ENCODE peak calls at places on chromosomes 11 and 22, in seven cellular contexts. One of them, this sample, is unnamed.

GRCh38 chr11:8731647-8732188 is 49.1 kb downstream of the RPL27A start:
- DNase-seq in cardiac muscle cell: no peak
- DNase-seq in upper lobe of right lung: no peak
- DNase-seq in body of pancreas: no peak
- DNase-seq in IMR-90: no peak
- DNase-seq in heart left ventricle: no peak
- DNase-seq in esophagus squamous epithelium: no peak
- DNase-seq in this sample: no peak

GRCh38 chr22:42257386-42257785 is 13.1 kb downstream of the TCF20 start:
- DNase-seq in IMR-90: peak; percentile 18
- DNase-seq in heart left ventricle: no peak
- DNase-seq in upper lobe of right lung: no peak
- DNase-seq in body of pancreas: no peak
- DNase-seq in esophagus squamous epithelium: no peak
- DNase-seq in cardiac muscle cell: no peak
- DNase-seq in this sample: no peak

GRCh38 chr22:30195245-30196140 is 51.1 kb downstream of the LIF start:
- DNase-seq in heart left ventricle: no peak
- DNase-seq in upper lobe of right lung: no peak
- DNase-seq in IMR-90: peak; percentile 64
- DNase-seq in body of pancreas: no peak
- DNase-seq in cardiac muscle cell: peak; percentile 21
- DNase-seq in esophagus squamous epithelium: no peak
- DNase-seq in this sample: no peak

GRCh38 chr11:132685174-132685611 is 847.1 kb downstream of the OPCML start:
- DNase-seq in esophagus squamous epithelium: no peak
- DNase-seq in body of pancreas: no peak
- DNase-seq in upper lobe of right lung: no peak
- DNase-seq in IMR-90: peak; percentile 62
- DNase-seq in heart left ventricle: peak; percentile 11
- DNase-seq in cardiac muscle cell: peak; percentile 64
- DNase-seq in this sample: no peak

GRCh38 chr22:49966716-49967332 is 6.3 kb downstream of the PIM3 start:
- DNase-seq in heart left ventricle: peak; percentile 30
- DNase-seq in IMR-90: no peak
- DNase-seq in body of pancreas: peak; percentile 76
- DNase-seq in upper lobe of right lung: peak; percentile 90
- DNase-seq in esophagus squamous epithelium: no peak
- DNase-seq in cardiac muscle cell: peak; percentile 76
- DNase-seq in this sample: peak; percentile 34

GRCh38 chr11:134543144-134544044 is 131.4 kb upstream of the B3GAT1 start:
- DNase-seq in esophagus squamous epithelium: no peak
- DNase-seq in cardiac muscle cell: no peak
- DNase-seq in body of pancreas: no peak
- DNase-seq in upper lobe of right lung: no peak
- DNase-seq in heart left ventricle: no peak
- DNase-seq in IMR-90: no peak
- DNase-seq in this sample: no peak

GRCh38 chr11:26244207-26244606 is 87.7 kb upstream of the ANO3 start:
- DNase-seq in esophagus squamous epithelium: no peak
- DNase-seq in body of pancreas: no peak
- DNase-seq in IMR-90: peak; percentile 32
- DNase-seq in heart left ventricle: no peak
- DNase-seq in cardiac muscle cell: peak; percentile 47
- DNase-seq in upper lobe of right lung: no peak
- DNase-seq in this sample: no peak

GRCh38 chr11:27401760-27402316 is 38.8 kb upstream of the CCDC34 start:
- DNase-seq in cardiac muscle cell: no peak
- DNase-seq in IMR-90: no peak
- DNase-seq in heart left ventricle: no peak
- DNase-seq in upper lobe of right lung: no peak
- DNase-seq in body of pancreas: no peak
- DNase-seq in esophagus squamous epithelium: no peak
- DNase-seq in this sample: no peak

GRCh38 chr11:101862410-101863233 is 52.2 kb upstream of the CEP126 start:
- DNase-seq in cardiac muscle cell: peak; percentile 83
- DNase-seq in esophagus squamous epithelium: no peak
- DNase-seq in upper lobe of right lung: no peak
- DNase-seq in body of pancreas: peak; percentile 15
- DNase-seq in IMR-90: peak; percentile 79
- DNase-seq in heart left ventricle: no peak
- DNase-seq in this sample: no peak

GRCh38 chr22:43878079-43878795 is 13.6 kb downstream of the PNPLA5 start:
- DNase-seq in upper lobe of right lung: peak; percentile 30
- DNase-seq in body of pancreas: no peak
- DNase-seq in IMR-90: peak; percentile 21
- DNase-seq in heart left ventricle: no peak
- DNase-seq in esophagus squamous epithelium: no peak
- DNase-seq in cardiac muscle cell: peak; percentile 80
- DNase-seq in this sample: no peak

GRCh38 chr11:6505577-6506240 is 8.6 kb downstream of the DNHD1 start:
- DNase-seq in heart left ventricle: no peak
- DNase-seq in esophagus squamous epithelium: no peak
- DNase-seq in cardiac muscle cell: peak; percentile 76
- DNase-seq in upper lobe of right lung: no peak
- DNase-seq in IMR-90: peak; percentile 75
- DNase-seq in body of pancreas: peak; percentile 38
- DNase-seq in this sample: no peak

GRCh38 chr11:102630598-102631448 is 5.7 kb upstream of the MMP20 start:
- DNase-seq in esophagus squamous epithelium: no peak
- DNase-seq in heart left ventricle: no peak
- DNase-seq in upper lobe of right lung: no peak
- DNase-seq in IMR-90: no peak
- DNase-seq in cardiac muscle cell: no peak
- DNase-seq in body of pancreas: no peak
- DNase-seq in this sample: no peak

GRCh38 chr22:40747361-40747760 is 68.1 kb downstream of the MCHR1 start:
- DNase-seq in IMR-90: no peak
- DNase-seq in heart left ventricle: no peak
- DNase-seq in upper lobe of right lung: no peak
- DNase-seq in esophagus squamous epithelium: no peak
- DNase-seq in cardiac muscle cell: no peak
- DNase-seq in body of pancreas: no peak
- DNase-seq in this sample: no peak

GRCh38 chr22:45648320-45649070 is 23.1 kb upstream of the ATXN10 start:
- DNase-seq in upper lobe of right lung: peak; percentile 57
- DNase-seq in heart left ventricle: no peak
- DNase-seq in body of pancreas: no peak
- DNase-seq in IMR-90: no peak
- DNase-seq in esophagus squamous epithelium: no peak
- DNase-seq in cardiac muscle cell: no peak
- DNase-seq in this sample: no peak

GRCh38 chr11:130215531-130216220 is 56.1 kb downstream of the ST14 start:
- DNase-seq in esophagus squamous epithelium: no peak
- DNase-seq in upper lobe of right lung: peak; percentile 61
- DNase-seq in IMR-90: no peak
- DNase-seq in cardiac muscle cell: no peak
- DNase-seq in heart left ventricle: no peak
- DNase-seq in body of pancreas: no peak
- DNase-seq in this sample: no peak

GRCh38 chr11:18749681-18750319 is 23.8 kb upstream of the IGSF22 start:
- DNase-seq in heart left ventricle: no peak
- DNase-seq in body of pancreas: no peak
- DNase-seq in cardiac muscle cell: peak; percentile 70
- DNase-seq in esophagus squamous epithelium: no peak
- DNase-seq in IMR-90: peak; percentile 75
- DNase-seq in upper lobe of right lung: no peak
- DNase-seq in this sample: no peak

GRCh38 chr11:120431633-120432032 is 79.9 kb upstream of the GRIK4 start:
- DNase-seq in cardiac muscle cell: peak; percentile 60
- DNase-seq in body of pancreas: no peak
- DNase-seq in upper lobe of right lung: no peak
- DNase-seq in heart left ventricle: no peak
- DNase-seq in IMR-90: peak; percentile 72
- DNase-seq in esophagus squamous epithelium: no peak
- DNase-seq in this sample: no peak

GRCh38 chr22:37186997-37187522 is 987 bp downstream of the C1QTNF6 start:
- DNase-seq in cardiac muscle cell: no peak
- DNase-seq in esophagus squamous epithelium: no peak
- DNase-seq in IMR-90: peak; percentile 9
- DNase-seq in body of pancreas: no peak
- DNase-seq in heart left ventricle: no peak
- DNase-seq in upper lobe of right lung: no peak
- DNase-seq in this sample: peak; percentile 14

GRCh38 chr22:39622881-39623367 is 52.4 kb downstream of the CACNA1I start:
- DNase-seq in upper lobe of right lung: peak; percentile 81
- DNase-seq in esophagus squamous epithelium: no peak
- DNase-seq in IMR-90: peak; percentile 9
- DNase-seq in cardiac muscle cell: peak; percentile 58
- DNase-seq in body of pancreas: peak; percentile 51
- DNase-seq in heart left ventricle: peak; percentile 33
- DNase-seq in this sample: peak; percentile 52
- H3K27me3 ChIP-seq in upper lobe of right lung: peaks cover 57% of the 10 kb centered on the region
- H3K27me3 ChIP-seq in esophagus squamous epithelium: no peaks in the 10 kb centered on the region
- H3K27me3 ChIP-seq in IMR-90: peaks cover 37% of the 10 kb centered on the region
- H3K27me3 ChIP-seq in cardiac muscle cell: no peaks in the 10 kb centered on the region
- H3K27me3 ChIP-seq in body of pancreas: no peaks in the 10 kb centered on the region
- H3K27me3 ChIP-seq in heart left ventricle: peaks cover 41% of the 10 kb centered on the region
- H3K27me3 ChIP-seq in this sample: peaks cover 97% of the 10 kb centered on the region

GRCh38 chr11:66604161-66604560 is 11.2 kb downstream of the CCS start:
- DNase-seq in IMR-90: no peak
- DNase-seq in esophagus squamous epithelium: no peak
- DNase-seq in upper lobe of right lung: no peak
- DNase-seq in body of pancreas: no peak
- DNase-seq in heart left ventricle: no peak
- DNase-seq in cardiac muscle cell: no peak
- DNase-seq in this sample: no peak

GRCh38 chr11:66614073-66614472 is 2.4 kb upstream of the RBM14 start:
- DNase-seq in body of pancreas: no peak
- DNase-seq in upper lobe of right lung: no peak
- DNase-seq in IMR-90: no peak
- DNase-seq in esophagus squamous epithelium: no peak
- DNase-seq in cardiac muscle cell: peak; percentile 58
- DNase-seq in heart left ventricle: no peak
- DNase-seq in this sample: no peak

GRCh38 chr11:66607126-66607834 is 9.2 kb upstream of the RBM14 start:
- DNase-seq in heart left ventricle: peak; percentile 58
- DNase-seq in IMR-90: peak; percentile 48
- DNase-seq in upper lobe of right lung: no peak
- DNase-seq in cardiac muscle cell: peak; percentile 92
- DNase-seq in body of pancreas: peak; percentile 85
- DNase-seq in esophagus squamous epithelium: no peak
- DNase-seq in this sample: peak; percentile 51

GRCh38 chr11:66612458-66612857 is 4.0 kb upstream of the RBM14 start:
- DNase-seq in upper lobe of right lung: no peak
- DNase-seq in IMR-90: no peak
- DNase-seq in heart left ventricle: no peak
- DNase-seq in body of pancreas: no peak
- DNase-seq in esophagus squamous epithelium: no peak
- DNase-seq in cardiac muscle cell: no peak
- DNase-seq in this sample: no peak

DNA sequence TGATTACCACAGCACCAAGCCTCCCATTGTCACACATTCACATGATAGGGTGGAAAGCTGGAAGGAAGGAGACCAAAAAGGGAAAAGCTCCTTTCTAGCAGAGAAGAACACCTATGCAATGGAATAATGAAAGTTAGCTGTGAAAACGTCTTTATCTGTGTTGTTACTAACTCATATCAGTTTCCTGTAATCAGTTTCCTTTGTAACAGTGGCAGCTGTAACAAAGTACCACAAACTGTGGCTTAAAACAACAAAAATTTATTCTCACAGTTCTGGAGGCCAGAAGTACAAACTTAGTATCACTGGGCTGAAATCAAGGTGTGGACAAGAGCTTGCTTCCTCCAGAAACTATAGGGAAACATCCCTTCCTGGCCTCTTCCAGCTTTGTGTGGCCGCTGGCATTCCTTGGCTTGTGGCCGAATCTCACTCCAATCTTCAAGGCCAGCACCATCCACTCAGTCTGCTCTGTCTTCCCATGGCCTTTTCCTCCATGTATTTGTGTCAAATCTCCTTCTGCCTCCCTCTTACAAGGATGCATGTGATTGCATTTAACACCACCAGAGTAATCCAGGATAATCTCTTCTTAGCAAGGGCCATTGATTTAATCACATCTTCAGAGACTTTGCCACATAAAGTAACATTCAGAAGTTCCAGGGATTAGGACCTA is 6.3 kb upstream of the RBM14 start:
- DNase-seq in esophagus squamous epithelium: no peak
- DNase-seq in cardiac muscle cell: no peak
- DNase-seq in upper lobe of right lung: no peak
- DNase-seq in heart left ventricle: no peak
- DNase-seq in body of pancreas: no peak
- DNase-seq in IMR-90: no peak
- DNase-seq in this sample: no peak
- TF ChIP-seq CTCF in esophagus squamous epithelium: no peak
- TF ChIP-seq CTCF in cardiac muscle cell: no peak
- TF ChIP-seq CTCF in upper lobe of right lung: no peak
- TF ChIP-seq CTCF in heart left ventricle: no peak
- TF ChIP-seq CTCF in body of pancreas: no peak
- TF ChIP-seq CTCF in IMR-90: no peak
- TF ChIP-seq CTCF in this sample: no peak

GRCh38 chr11:12223771-12224536 is 113.6 kb downstream of the MICAL2 start:
- DNase-seq in cardiac muscle cell: no peak
- DNase-seq in body of pancreas: no peak
- DNase-seq in IMR-90: peak; percentile 27
- DNase-seq in esophagus squamous epithelium: no peak
- DNase-seq in heart left ventricle: no peak
- DNase-seq in upper lobe of right lung: no peak
- DNase-seq in this sample: no peak

GRCh38 chr11:12226093-12226492 is 115.7 kb downstream of the MICAL2 start:
- DNase-seq in IMR-90: no peak
- DNase-seq in esophagus squamous epithelium: no peak
- DNase-seq in body of pancreas: no peak
- DNase-seq in cardiac muscle cell: no peak
- DNase-seq in upper lobe of right lung: no peak
- DNase-seq in heart left ventricle: no peak
- DNase-seq in this sample: no peak

GRCh38 chr11:12225046-12225739 is 114.8 kb downstream of the MICAL2 start:
- DNase-seq in body of pancreas: no peak
- DNase-seq in esophagus squamous epithelium: no peak
- DNase-seq in IMR-90: no peak
- DNase-seq in upper lobe of right lung: no peak
- DNase-seq in heart left ventricle: no peak
- DNase-seq in cardiac muscle cell: no peak
- DNase-seq in this sample: no peak

GRCh38 chr11:12222099-12222751 is 111.8 kb downstream of the MICAL2 start:
- DNase-seq in upper lobe of right lung: peak; percentile 82
- DNase-seq in esophagus squamous epithelium: no peak
- DNase-seq in IMR-90: no peak
- DNase-seq in body of pancreas: no peak
- DNase-seq in cardiac muscle cell: peak; percentile 69
- DNase-seq in heart left ventricle: peak; percentile 76
- DNase-seq in this sample: peak; percentile 70

DNA sequence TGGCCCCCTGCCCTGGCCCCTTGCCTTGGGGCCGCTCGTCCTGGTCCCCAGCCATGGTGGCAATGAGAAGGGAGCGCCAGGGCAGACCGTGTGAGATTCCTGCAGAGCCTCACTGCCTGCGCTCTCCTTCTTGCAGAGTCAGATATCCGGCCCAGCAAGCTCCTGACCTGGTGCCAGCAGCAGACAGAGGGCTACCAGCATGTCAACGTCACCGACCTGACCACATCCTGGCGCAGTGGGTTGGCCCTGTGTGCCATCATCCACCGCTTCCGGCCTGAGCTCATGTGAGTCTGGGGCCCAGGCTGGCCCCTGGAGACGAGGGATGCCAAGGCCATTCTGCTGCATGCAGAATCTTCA is 114.1 kb downstream of the MICAL2 start:
- DNase-seq in esophagus squamous epithelium: peak; percentile 48
- DNase-seq in IMR-90: peak; percentile 94
- DNase-seq in upper lobe of right lung: peak; percentile 84
- DNase-seq in body of pancreas: peak; percentile 81
- DNase-seq in heart left ventricle: peak; percentile 80
- DNase-seq in cardiac muscle cell: peak; percentile 94
- DNase-seq in this sample: peak; percentile 74
- H3K4me1 ChIP-seq in esophagus squamous epithelium: peaks cover 12% of the 10 kb centered on the region
- H3K4me1 ChIP-seq in IMR-90: peaks cover 18% of the 10 kb centered on the region
- H3K4me1 ChIP-seq in upper lobe of right lung: peaks cover 68% of the 10 kb centered on the region
- H3K4me1 ChIP-seq in body of pancreas: peaks cover 19% of the 10 kb centered on the region
- H3K4me1 ChIP-seq in heart left ventricle: peaks cover 59% of the 10 kb centered on the region
- H3K4me1 ChIP-seq in cardiac muscle cell: no peaks in the 10 kb centered on the region
- H3K4me1 ChIP-seq in this sample: peaks cover 51% of the 10 kb centered on the region

GRCh38 chr11:2220173-2220771 is 48.7 kb upstream of the TH start:
- DNase-seq in IMR-90: no peak
- DNase-seq in esophagus squamous epithelium: no peak
- DNase-seq in body of pancreas: no peak
- DNase-seq in upper lobe of right lung: no peak
- DNase-seq in heart left ventricle: no peak
- DNase-seq in cardiac muscle cell: no peak
- DNase-seq in this sample: no peak
- H3K27me3 ChIP-seq in IMR-90: peaks cover 33% of the 10 kb centered on the region
- H3K27me3 ChIP-seq in esophagus squamous epithelium: no peaks in the 10 kb centered on the region
- H3K27me3 ChIP-seq in body of pancreas: no peaks in the 10 kb centered on the region
- H3K27me3 ChIP-seq in upper lobe of right lung: no peaks in the 10 kb centered on the region
- H3K27me3 ChIP-seq in heart left ventricle: no peaks in the 10 kb centered on the region
- H3K27me3 ChIP-seq in cardiac muscle cell: peaks cover 16% of the 10 kb centered on the region
- H3K27me3 ChIP-seq in this sample: peaks cover 58% of the 10 kb centered on the region